ENCODE peak calls at places on chromosomes 7 and 10, in eight cellular contexts. F, R, Z, E, G, U, V and P are unnamed samples.
A peak's percentile ranks its signal among the peaks of the same experiment; 100 is the strongest.

GRCh38 chr10:25818751-25819150 is 115.3 kb upstream of the MYO3A start:
- DNase-seq in F (no peak), R (no peak), Z (no peak), E (no peak), G (no peak), U (no peak), V (no peak), P (no peak)

GRCh38 chr7:87627634-87627994 is 584 bp upstream of the RUNDC3B start:
- DNase-seq in F (no peak), R (no peak), Z (no peak), E (no peak), G (no peak), U (peak; percentile 14), V (no peak), P (no peak)

GRCh38 chr10:43076876-43077420 is at the start of gene RET:
- DNase-seq in F (no peak), R (no peak), Z (no peak), E (no peak), G (no peak), U (peak; percentile 31), V (no peak), P (peak; percentile 39)

GRCh38 chr7:79452495-79453265 is 787 bp downstream of the MAGI2 start:
- DNase-seq in F (no peak), R (peak; percentile 20), Z (no peak), E (peak; percentile 67), G (no peak), U (no peak), V (no peak), P (no peak)

GRCh38 chr10:92124020-92124419 is 166.9 kb downstream of the CPEB3 start:
- DNase-seq in F (no peak), R (no peak), Z (no peak), E (no peak), G (no peak), U (no peak), V (no peak), P (no peak)

GRCh38 chr7:35702541-35702940 is 7.6 kb upstream of the HERPUD2 start:
- DNase-seq in F (no peak), R (no peak), Z (no peak), E (no peak), G (no peak), U (no peak), V (no peak), P (no peak)

GRCh38 chr10:100998183-100998990 is 1.2 kb upstream of the LZTS2 start:
- DNase-seq in F (peak; percentile 78), R (peak; percentile 85), Z (peak; percentile 52), E (peak; percentile 91), G (peak; percentile 73), U (peak; percentile 67), V (peak; percentile 62), P (peak; percentile 89)

GRCh38 chr7:128398016-128398840 is 11.6 kb downstream of the IMPDH1 start:
- DNase-seq in F (no peak), R (peak; percentile 63), Z (no peak), E (peak; percentile 61), G (peak; percentile 39), U (peak; percentile 67), V (peak; percentile 54), P (peak; percentile 78)

GRCh38 chr10:127527320-127527719 is 21.8 kb upstream of the NPS start:
- DNase-seq in F (no peak), R (no peak), Z (no peak), E (no peak), G (no peak), U (no peak), V (no peak), P (no peak)

DNA sequence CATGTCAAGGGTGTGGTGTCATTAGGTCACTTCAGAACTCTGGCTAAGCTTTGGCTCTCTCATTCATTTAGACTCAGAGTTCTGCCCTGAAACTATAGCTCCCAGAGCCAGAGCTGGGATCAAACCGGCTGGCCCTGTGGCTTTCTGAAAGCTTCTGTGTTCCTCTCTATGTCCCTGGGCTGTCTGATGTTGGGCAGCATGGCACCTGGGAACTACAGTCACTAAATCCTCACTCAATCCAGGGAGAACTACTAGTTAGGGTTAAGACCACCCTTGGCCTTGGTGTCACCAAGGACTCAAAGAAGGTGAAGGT is 13.2 kb downstream of the ATG9B start:
- DNase-seq in F (no peak), R (no peak), Z (no peak), E (no peak), G (no peak), U (no peak), V (no peak), P (no peak)
- TF ChIP-seq CTCF in F (no peak), R (no peak), Z (no peak), E (no peak), G (no peak), U (no peak), V (no peak), P (no peak)

DNA sequence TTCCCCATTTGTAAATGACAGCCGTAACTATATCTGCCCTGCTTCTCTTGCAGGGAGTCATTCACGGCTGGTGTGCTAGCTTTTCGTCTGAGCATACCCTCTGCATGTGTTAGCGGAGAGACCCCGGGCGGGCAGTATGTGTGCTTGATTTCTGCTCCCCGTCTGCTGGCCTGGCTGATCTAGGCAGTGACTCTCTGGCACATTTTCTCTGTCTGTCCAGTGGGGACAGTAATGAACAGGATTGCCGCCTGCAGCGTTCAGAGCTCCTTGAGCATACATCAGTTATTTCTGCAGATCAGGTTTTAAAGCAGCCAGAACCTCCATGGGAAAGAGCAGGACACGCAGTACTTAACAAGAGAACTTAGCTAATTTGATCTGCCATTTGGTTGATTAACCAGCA is 242.5 kb downstream of the CELF2 start:
- DNase-seq in F (no peak), R (no peak), Z (no peak), E (no peak), G (no peak), U (no peak), V (no peak), P (no peak)
- TF ChIP-seq CTCF in F (peak; percentile 15), R (no peak), Z (no peak), E (no peak), G (no peak), U (no peak), V (no peak), P (no peak)

GRCh38 chr10:120597902-120598301 is 140.9 kb downstream of the PLPP4 start:
- DNase-seq in F (no peak), R (no peak), Z (no peak), E (no peak), G (no peak), U (no peak), V (no peak), P (no peak)

GRCh38 chr10:120599202-120599724 is 142.2 kb downstream of the PLPP4 start:
- DNase-seq in F (no peak), R (no peak), Z (no peak), E (no peak), G (no peak), U (no peak), V (no peak), P (no peak)

GRCh38 chr10:120601999-120602398 is 145.0 kb downstream of the PLPP4 start:
- DNase-seq in F (no peak), R (no peak), Z (no peak), E (no peak), G (no peak), U (no peak), V (no peak), P (no peak)

GRCh38 chr10:120598377-120598776 is 141.3 kb downstream of the PLPP4 start:
- DNase-seq in F (no peak), R (no peak), Z (no peak), E (no peak), G (no peak), U (no peak), V (no peak), P (no peak)

DNA sequence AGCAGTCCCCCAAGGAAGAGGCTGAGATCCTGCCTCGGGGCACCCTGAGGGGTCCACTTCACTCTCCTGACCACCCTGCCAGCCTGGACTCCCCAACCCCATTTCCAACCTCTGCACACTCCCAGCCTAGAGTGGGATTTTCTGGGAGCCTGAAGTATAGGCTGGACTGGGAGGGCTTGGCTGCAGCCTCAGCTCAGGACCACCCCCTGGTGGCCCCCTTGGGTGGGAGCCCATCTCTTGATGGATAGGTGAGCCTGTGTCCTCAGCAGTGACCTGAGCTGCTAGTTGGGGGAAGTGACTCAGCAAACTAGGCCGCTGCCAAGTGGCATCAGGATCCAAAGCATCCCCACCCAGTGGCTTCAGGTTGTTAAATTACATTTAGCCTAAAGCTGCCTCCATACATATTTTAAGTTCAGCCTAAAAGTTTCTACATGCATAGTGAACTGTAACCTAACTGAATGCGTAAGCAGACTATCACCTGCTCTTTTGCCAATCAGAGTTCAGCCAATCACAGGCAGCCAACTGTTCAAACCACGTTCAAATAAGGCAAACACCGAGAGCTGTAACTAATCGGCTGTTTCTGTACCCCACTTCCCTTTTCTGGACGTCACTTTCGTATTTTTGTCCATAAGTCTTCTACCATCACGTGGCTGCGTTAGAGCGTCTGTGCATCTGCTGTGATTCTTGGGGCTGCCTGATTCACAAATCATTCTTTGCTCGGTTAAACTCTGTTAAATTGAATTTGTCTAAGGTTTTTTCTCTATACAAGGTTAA is 144.0 kb downstream of the PLPP4 start:
- DNase-seq in F (no peak), R (no peak), Z (no peak), E (peak; percentile 5), G (no peak), U (peak; percentile 28), V (no peak), P (no peak)
- TF ChIP-seq CTCF in F (no peak), R (no peak), Z (peak; percentile 13), E (no peak), G (no peak), U (no peak), V (no peak), P (peak; percentile 31)

GRCh38 chr7:37921340-37921805 is 933 bp downstream of the EPDR1 start:
- DNase-seq in F (no peak), R (peak; percentile 67), Z (no peak), E (no peak), G (no peak), U (peak; percentile 54), V (no peak), P (no peak)
- TF ChIP-seq CTCF in F (peak; percentile 18), R (no peak), Z (peak; percentile 22), E (peak; percentile 26), G (no peak), U (no peak), V (no peak), P (peak; percentile 35)

GRCh38 chr7:151795168-151795754 is 81.7 kb downstream of the PRKAG2 start:
- DNase-seq in F (no peak), R (no peak), Z (no peak), E (no peak), G (peak; percentile 53), U (no peak), V (peak; percentile 47), P (no peak)

GRCh38 chr7:151793531-151793935 is 83.4 kb downstream of the PRKAG2 start:
- DNase-seq in F (no peak), R (peak; percentile 88), Z (no peak), E (peak; percentile 18), G (no peak), U (no peak), V (no peak), P (no peak)

GRCh38 chr7:151796091-151796870 is 80.6 kb downstream of the PRKAG2 start:
- DNase-seq in F (peak; percentile 41), R (peak; percentile 71), Z (no peak), E (no peak), G (no peak), U (peak; percentile 76), V (no peak), P (no peak)

GRCh38 chr7:151793991-151794507 is 82.9 kb downstream of the PRKAG2 start:
- DNase-seq in F (no peak), R (no peak), Z (no peak), E (no peak), G (no peak), U (no peak), V (no peak), P (no peak)

GRCh38 chr7:151794508-151795167 is 82.3 kb downstream of the PRKAG2 start:
- DNase-seq in F (peak; percentile 67), R (no peak), Z (no peak), E (no peak), G (no peak), U (no peak), V (no peak), P (no peak)
- TF ChIP-seq CTCF in F (no peak), R (no peak), Z (no peak), E (no peak), G (no peak), U (no peak), V (no peak), P (no peak)